ENCODE peak calls at places on chromosomes 1 and 21, in ten cellular contexts. A is SK-N-MC, T is T-helper 2 cell, U is brain pericyte, W is cardiac fibroblast, F is OCI-M1, P is GM04503, J is RPMI7951, L is activated T-cell treated with anti-CD3 and anti-CD28 coated beads for 1 hour, S is testis. R is an unnamed sample.

GRCh38 chr1:229108598-229109201 is 162.2 kb upstream of the RAB4A start:
- DNase-seq in A (no peak), T (no peak), U (no peak), W (no peak), F (no peak), P (no peak), J (no peak), L (no peak), S (no peak), R (no peak)

GRCh38 chr1:31374511-31375196 is 1.8 kb upstream of the FABP3 start:
- DNase-seq in A (no peak), T (no peak), U (no peak), W (peak; percentile 78), F (no peak), P (no peak), J (peak; percentile 33), L (no peak), S (peak; percentile 78), R (no peak)

GRCh38 chr1:179034720-179035119 is 9.0 kb downstream of the FAM20B start:
- DNase-seq in A (no peak), T (no peak), U (peak; percentile 10), W (peak; percentile 61), F (peak; percentile 71), P (no peak), J (peak; percentile 16), L (no peak), S (no peak), R (peak; percentile 29)

GRCh38 chr1:101995984-101996731 is 568 bp downstream of the OLFM3 start:
- DNase-seq in A (no peak), T (no peak), U (no peak), W (no peak), F (no peak), P (no peak), J (no peak), L (no peak), S (peak; percentile 17), R (no peak)

GRCh38 chr1:47804127-47804526 is 193.1 kb downstream of the TRABD2B start:
- DNase-seq in A (no peak), T (no peak), U (no peak), W (no peak), F (no peak), P (no peak), J (no peak), L (no peak), S (no peak), R (no peak)

GRCh38 chr1:187157552-187157951 is 328.8 kb downstream of the PLA2G4A start:
- DNase-seq in A (no peak), T (no peak), U (no peak), W (no peak), F (peak; percentile 24), P (no peak), J (peak; percentile 7), L (no peak), S (no peak), R (no peak)

GRCh38 chr1:161217831-161218230 is 2.7 kb downstream of the FCER1G start:
- DNase-seq in A (no peak), T (no peak), U (no peak), W (no peak), F (no peak), P (no peak), J (no peak), L (no peak), S (no peak), R (no peak)

GRCh38 chr1:65703853-65704252 is 88.8 kb upstream of the PDE4B start:
- DNase-seq in A (no peak), T (no peak), U (no peak), W (no peak), F (no peak), P (no peak), J (no peak), L (no peak), S (no peak), R (no peak)

GRCh38 chr1:56324504-56324903 is 254.9 kb downstream of the PLPP3 start:
- DNase-seq in A (no peak), T (no peak), U (no peak), W (no peak), F (no peak), P (no peak), J (no peak), L (no peak), S (no peak), R (no peak)

GRCh38 chr21:29208666-29209059 is 78.2 kb downstream of the MAP3K7CL start:
- DNase-seq in A (peak; percentile 72), T (no peak), U (no peak), W (peak; percentile 96), F (no peak), P (peak; percentile 91), J (peak; percentile 59), L (no peak), S (no peak), R (peak; percentile 84)

GRCh38 chr1:201648911-201649775 is 110.2 kb downstream of the NAV1 start:
- DNase-seq in A (no peak), T (no peak), U (no peak), W (peak; percentile 51), F (no peak), P (no peak), J (no peak), L (no peak), S (peak; percentile 45), R (peak; percentile 58)

GRCh38 chr1:5951846-5952410 is 40.3 kb downstream of the NPHP4 start:
- DNase-seq in A (no peak), T (no peak), U (no peak), W (no peak), F (no peak), P (no peak), J (no peak), L (no peak), S (no peak), R (no peak)

GRCh38 chr1:51344602-51345299 is 14.4 kb upstream of the TTC39A start:
- DNase-seq in A (no peak), T (no peak), U (no peak), W (no peak), F (no peak), P (no peak), J (no peak), L (no peak), S (peak; percentile 30), R (no peak)

R was measured in endothelial cell of umbilical vein.